ENCODE peak calls at places on chromosome 11, in four cellular contexts. F, V, I and J are unnamed samples.

GRCh38 chr11:35911013-35911412 is 32.8 kb upstream of the LDLRAD3 start:
- DNase-seq in F (no peak), V (no peak), I (no peak), J (no peak)

GRCh38 chr11:46485852-46486443 is 94.4 kb upstream of the CHRM4 start:
- DNase-seq in F (no peak), V (peak), I (no peak), J (no peak)

GRCh38 chr11:60222141-60222540 is 20.8 kb downstream of the MS4A4E start:
- DNase-seq in F (no peak), V (no peak), I (no peak), J (no peak)

GRCh38 chr11:1701041-1701807 is 4.2 kb downstream of the KRTAP5-6 start:
- DNase-seq in F (peak), V (no peak), I (no peak), J (no peak)

GRCh38 chr11:77035580-77035979 is 1.4 kb downstream of the B3GNT6 start:
- DNase-seq in F (no peak), V (no peak), I (no peak), J (no peak)

GRCh38 chr11:48025293-48025982 is 45.1 kb downstream of the PTPRJ start:
- DNase-seq in F (no peak), V (no peak), I (no peak), J (no peak)

GRCh38 chr11:83002047-83002446 is 69.7 kb downstream of the RAB30 start:
- DNase-seq in F (peak), V (no peak), I (no peak), J (no peak)

GRCh38 chr11:117701781-117702180 is 95.2 kb downstream of the DSCAML1 start:
- DNase-seq in F (no peak), V (no peak), I (no peak), J (no peak)

GRCh38 chr11:8338138-8338537 is 74.5 kb upstream of the LMO1 start:
- DNase-seq in F (peak), V (peak), I (peak), J (no peak)

GRCh38 chr11:86869966-86870570 is 69.7 kb downstream of the PRSS23 start:
- DNase-seq in F (peak), V (no peak), I (peak), J (peak)

GRCh38 chr11:2518112-2518982 is 73.5 kb downstream of the KCNQ1 start:
- DNase-seq in F (no peak), V (no peak), I (peak), J (no peak)

GRCh38 chr11:46726206-46726862 is 7.3 kb downstream of the F2 start:
- DNase-seq in F (no peak), V (no peak), I (no peak), J (no peak)

GRCh38 chr11:5938603-5938965 is 3.5 kb upstream of the OR56A3 start:
- DNase-seq in F (no peak), V (no peak), I (no peak), J (no peak)

GRCh38 chr11:1481861-1482441 is 4.6 kb downstream of the MOB2 start:
- DNase-seq in F (no peak), V (no peak), I (no peak), J (no peak)

GRCh38 chr11:86244063-86244521 is 461 bp upstream of the EED start:
- DNase-seq in F (peak), V (no peak), I (peak), J (peak)

GRCh38 chr11:18720811-18721575 is 5.0 kb downstream of the IGSF22 start:
- DNase-seq in F (peak), V (peak), I (peak), J (peak)